ENCODE peak calls at places on chromosome 19, in seven cellular contexts. One of them, this sample, is unnamed. For H3K4me1, the result is how much of the 10 kb centered on the place peaks cover.

GRCh38 chr19:5054551-5055456 is 85.9 kb downstream of the KDM4B start:
- DNase-seq in CD4-positive, CD25-positive, alpha-beta regulatory T cell: no peak
- DNase-seq in A673: no peak
- DNase-seq in neural progenitor cell: no peak
- DNase-seq in IMR-90: no peak
- DNase-seq in cardiac muscle cell: no peak
- DNase-seq in tibial nerve: no peak
- DNase-seq in this sample: no peak

GRCh38 chr19:4911786-4912672 is 2.7 kb downstream of the UHRF1 start:
- DNase-seq in IMR-90: peak
- DNase-seq in A673: peak
- DNase-seq in cardiac muscle cell: peak
- DNase-seq in tibial nerve: peak
- DNase-seq in neural progenitor cell: peak
- DNase-seq in CD4-positive, CD25-positive, alpha-beta regulatory T cell: peak
- DNase-seq in this sample: peak

GRCh38 chr19:644363-644762 is 4.7 kb downstream of the FGF22 start:
- DNase-seq in cardiac muscle cell: no peak
- DNase-seq in A673: no peak
- DNase-seq in CD4-positive, CD25-positive, alpha-beta regulatory T cell: no peak
- DNase-seq in neural progenitor cell: no peak
- DNase-seq in tibial nerve: no peak
- DNase-seq in IMR-90: no peak
- DNase-seq in this sample: no peak

GRCh38 chr19:7326105-7326877 is 22.4 kb upstream of the ARHGEF18 start:
- DNase-seq in tibial nerve: no peak
- DNase-seq in CD4-positive, CD25-positive, alpha-beta regulatory T cell: no peak
- DNase-seq in cardiac muscle cell: peak
- DNase-seq in A673: peak
- DNase-seq in neural progenitor cell: peak
- DNase-seq in IMR-90: no peak
- DNase-seq in this sample: no peak

GRCh38 chr19:57620673-57621348 is 6.8 kb downstream of the ZNF134 start:
- DNase-seq in CD4-positive, CD25-positive, alpha-beta regulatory T cell: no peak
- DNase-seq in A673: no peak
- DNase-seq in neural progenitor cell: no peak
- DNase-seq in tibial nerve: no peak
- DNase-seq in IMR-90: peak
- DNase-seq in cardiac muscle cell: peak
- DNase-seq in this sample: no peak

GRCh38 chr19:33437351-33438015 is 64.0 kb downstream of the CEBPG start:
- DNase-seq in A673: no peak
- DNase-seq in cardiac muscle cell: no peak
- DNase-seq in IMR-90: no peak
- DNase-seq in CD4-positive, CD25-positive, alpha-beta regulatory T cell: no peak
- DNase-seq in neural progenitor cell: no peak
- DNase-seq in tibial nerve: no peak
- DNase-seq in this sample: peak

GRCh38 chr19:1027953-1028902 is 1.8 kb downstream of the CNN2 start:
- DNase-seq in IMR-90: peak
- DNase-seq in tibial nerve: no peak
- DNase-seq in CD4-positive, CD25-positive, alpha-beta regulatory T cell: peak
- DNase-seq in neural progenitor cell: peak
- DNase-seq in cardiac muscle cell: peak
- DNase-seq in A673: peak
- DNase-seq in this sample: peak

GRCh38 chr19:22052644-22053013 is 345 bp downstream of the ZNF257 start:
- DNase-seq in CD4-positive, CD25-positive, alpha-beta regulatory T cell: peak
- DNase-seq in tibial nerve: no peak
- DNase-seq in A673: no peak
- DNase-seq in IMR-90: no peak
- DNase-seq in neural progenitor cell: no peak
- DNase-seq in cardiac muscle cell: peak
- DNase-seq in this sample: peak

GRCh38 chr19:35897706-35898451 is 2.5 kb downstream of the NFKBID start:
- DNase-seq in CD4-positive, CD25-positive, alpha-beta regulatory T cell: no peak
- DNase-seq in IMR-90: no peak
- DNase-seq in tibial nerve: no peak
- DNase-seq in neural progenitor cell: no peak
- DNase-seq in cardiac muscle cell: no peak
- DNase-seq in A673: no peak
- DNase-seq in this sample: peak

DNA sequence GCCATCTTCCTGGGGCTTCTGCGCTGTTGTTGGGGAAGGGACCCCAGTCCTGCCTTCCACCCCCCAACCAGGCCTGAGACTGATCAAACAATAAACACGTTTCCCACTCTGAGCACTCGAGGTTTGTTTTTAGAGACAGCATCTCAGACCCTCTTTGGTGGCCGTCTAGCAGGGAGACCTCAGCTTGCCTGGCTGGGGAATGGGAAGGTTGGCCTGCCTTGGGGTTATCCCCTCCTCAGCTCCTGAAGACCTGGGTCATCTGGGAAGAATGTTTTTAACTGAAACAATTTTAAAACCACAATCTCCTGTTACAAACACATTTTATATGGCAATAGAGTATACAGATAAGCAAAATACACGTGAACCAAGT is 2.0 kb downstream of the ZNF581 start:
- DNase-seq in CD4-positive, CD25-positive, alpha-beta regulatory T cell: no peak
- DNase-seq in IMR-90: no peak
- DNase-seq in neural progenitor cell: no peak
- DNase-seq in tibial nerve: no peak
- DNase-seq in A673: no peak
- DNase-seq in cardiac muscle cell: no peak
- DNase-seq in this sample: peak
- H3K4me1 ChIP-seq in CD4-positive, CD25-positive, alpha-beta regulatory T cell: half or more
- H3K4me1 ChIP-seq in IMR-90: under half
- H3K4me1 ChIP-seq in neural progenitor cell: under half
- H3K4me1 ChIP-seq in tibial nerve: half or more
- H3K4me1 ChIP-seq in A673: under half
- H3K4me1 ChIP-seq in cardiac muscle cell: under half
- H3K4me1 ChIP-seq in this sample: under half

GRCh38 chr19:48330012-48330681 is 4.8 kb downstream of the EMP3 start:
- DNase-seq in tibial nerve: peak
- DNase-seq in neural progenitor cell: peak
- DNase-seq in IMR-90: no peak
- DNase-seq in CD4-positive, CD25-positive, alpha-beta regulatory T cell: peak
- DNase-seq in A673: no peak
- DNase-seq in cardiac muscle cell: no peak
- DNase-seq in this sample: peak
- H3K4me1 ChIP-seq in tibial nerve: half or more
- H3K4me1 ChIP-seq in neural progenitor cell: under half
- H3K4me1 ChIP-seq in IMR-90: under half
- H3K4me1 ChIP-seq in CD4-positive, CD25-positive, alpha-beta regulatory T cell: half or more
- H3K4me1 ChIP-seq in A673: under half
- H3K4me1 ChIP-seq in cardiac muscle cell: under half
- H3K4me1 ChIP-seq in this sample: under half

GRCh38 chr19:40800997-40801377 is 2.0 kb downstream of the EGLN2 start:
- DNase-seq in tibial nerve: no peak
- DNase-seq in CD4-positive, CD25-positive, alpha-beta regulatory T cell: no peak
- DNase-seq in IMR-90: no peak
- DNase-seq in neural progenitor cell: no peak
- DNase-seq in cardiac muscle cell: no peak
- DNase-seq in A673: no peak
- DNase-seq in this sample: no peak

GRCh38 chr19:40801449-40802299 is 2.7 kb downstream of the EGLN2 start:
- DNase-seq in IMR-90: no peak
- DNase-seq in CD4-positive, CD25-positive, alpha-beta regulatory T cell: no peak
- DNase-seq in tibial nerve: no peak
- DNase-seq in A673: no peak
- DNase-seq in cardiac muscle cell: no peak
- DNase-seq in neural progenitor cell: no peak
- DNase-seq in this sample: no peak

GRCh38 chr19:40799558-40800338 is 757 bp downstream of the EGLN2 start:
- DNase-seq in tibial nerve: no peak
- DNase-seq in IMR-90: no peak
- DNase-seq in neural progenitor cell: peak
- DNase-seq in cardiac muscle cell: peak
- DNase-seq in A673: no peak
- DNase-seq in CD4-positive, CD25-positive, alpha-beta regulatory T cell: peak
- DNase-seq in this sample: peak

GRCh38 chr19:40798997-40799557 is at the start of gene EGLN2:
- DNase-seq in cardiac muscle cell: no peak
- DNase-seq in IMR-90: no peak
- DNase-seq in CD4-positive, CD25-positive, alpha-beta regulatory T cell: no peak
- DNase-seq in neural progenitor cell: no peak
- DNase-seq in A673: no peak
- DNase-seq in tibial nerve: no peak
- DNase-seq in this sample: peak

GRCh38 chr19:40800339-40800996 is 1.5 kb downstream of the EGLN2 start:
- DNase-seq in A673: no peak
- DNase-seq in neural progenitor cell: no peak
- DNase-seq in cardiac muscle cell: no peak
- DNase-seq in IMR-90: no peak
- DNase-seq in tibial nerve: no peak
- DNase-seq in CD4-positive, CD25-positive, alpha-beta regulatory T cell: no peak
- DNase-seq in this sample: no peak
- H3K4me1 ChIP-seq in A673: half or more
- H3K4me1 ChIP-seq in neural progenitor cell: under half
- H3K4me1 ChIP-seq in cardiac muscle cell: under half
- H3K4me1 ChIP-seq in IMR-90: under half
- H3K4me1 ChIP-seq in tibial nerve: half or more
- H3K4me1 ChIP-seq in CD4-positive, CD25-positive, alpha-beta regulatory T cell: half or more
- H3K4me1 ChIP-seq in this sample: under half

DNA sequence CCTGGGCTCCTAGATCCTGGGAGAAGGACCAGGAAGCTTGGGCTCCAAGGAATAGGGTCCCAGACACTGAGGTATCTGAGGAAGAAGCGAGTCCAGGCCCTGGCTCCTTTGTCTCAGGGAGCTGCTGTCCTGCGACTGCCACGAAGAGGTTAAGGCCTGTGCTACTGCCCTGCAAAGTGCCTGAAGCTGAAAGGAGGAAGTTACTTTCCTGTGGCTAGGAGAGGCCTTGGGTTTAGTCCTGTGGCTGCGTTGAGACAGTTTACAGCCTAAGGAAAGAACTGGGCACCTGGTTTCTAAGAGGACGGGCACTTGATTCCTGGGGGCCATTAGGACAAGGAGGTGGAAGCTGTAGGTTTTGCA is 2.8 kb downstream of the MYADM start:
- DNase-seq in cardiac muscle cell: no peak
- DNase-seq in IMR-90: no peak
- DNase-seq in neural progenitor cell: peak
- DNase-seq in CD4-positive, CD25-positive, alpha-beta regulatory T cell: no peak
- DNase-seq in A673: no peak
- DNase-seq in tibial nerve: no peak
- DNase-seq in this sample: no peak
- H3K4me1 ChIP-seq in cardiac muscle cell: under half
- H3K4me1 ChIP-seq in IMR-90: under half
- H3K4me1 ChIP-seq in neural progenitor cell: under half
- H3K4me1 ChIP-seq in CD4-positive, CD25-positive, alpha-beta regulatory T cell: half or more
- H3K4me1 ChIP-seq in A673: under half
- H3K4me1 ChIP-seq in tibial nerve: half or more
- H3K4me1 ChIP-seq in this sample: under half

DNA sequence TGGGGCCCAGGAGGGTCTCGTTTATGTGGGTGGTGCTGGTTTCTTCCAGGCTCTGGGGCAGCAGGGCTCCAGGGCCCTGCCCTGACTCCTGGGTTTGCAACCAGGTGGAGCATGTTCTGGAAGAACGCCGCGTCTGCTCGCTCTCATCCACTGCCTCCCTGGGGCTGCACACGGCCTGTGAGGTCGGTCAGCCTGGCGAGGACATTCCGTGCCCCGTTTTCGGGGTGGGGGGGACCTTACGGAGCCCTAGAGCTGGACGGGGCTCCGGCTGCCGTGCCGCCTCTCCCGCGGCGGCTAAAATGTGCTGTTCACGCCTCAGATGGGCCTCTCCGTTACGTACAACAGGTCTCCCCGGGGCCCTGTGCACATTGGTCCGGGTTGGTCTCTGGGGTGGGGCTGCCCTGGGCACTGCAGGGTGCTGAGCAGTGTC is 3.3 kb downstream of the GNA11 start:
- DNase-seq in neural progenitor cell: no peak
- DNase-seq in CD4-positive, CD25-positive, alpha-beta regulatory T cell: no peak
- DNase-seq in tibial nerve: no peak
- DNase-seq in A673: no peak
- DNase-seq in IMR-90: no peak
- DNase-seq in cardiac muscle cell: no peak
- DNase-seq in this sample: no peak
- H3K4me1 ChIP-seq in neural progenitor cell: under half
- H3K4me1 ChIP-seq in CD4-positive, CD25-positive, alpha-beta regulatory T cell: under half
- H3K4me1 ChIP-seq in tibial nerve: half or more
- H3K4me1 ChIP-seq in A673: under half
- H3K4me1 ChIP-seq in IMR-90: under half
- H3K4me1 ChIP-seq in cardiac muscle cell: under half
- H3K4me1 ChIP-seq in this sample: under half

DNA sequence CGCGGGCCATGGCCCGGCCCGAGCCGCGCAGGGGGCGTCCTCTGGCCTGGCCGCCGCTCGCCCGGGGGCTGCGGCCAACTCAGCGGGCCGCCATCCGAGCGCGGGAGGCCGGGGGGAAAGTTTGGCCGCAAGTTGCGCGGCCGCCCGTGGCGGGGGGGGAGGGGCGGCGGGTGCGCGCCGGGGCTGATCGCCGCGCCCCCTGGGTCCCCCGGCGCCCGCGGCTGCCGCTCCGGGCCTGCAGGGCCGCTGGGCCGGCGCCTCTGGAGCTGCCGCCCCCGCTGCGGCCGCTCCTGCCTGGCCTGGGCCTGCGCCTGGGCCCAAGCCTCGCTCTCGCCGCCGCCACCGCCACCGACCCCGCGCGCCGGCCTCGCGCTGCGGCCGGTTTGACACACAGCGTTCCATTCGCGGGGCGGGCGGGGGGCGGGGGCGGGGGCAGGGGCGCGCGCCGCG is at the start of gene NR2F6:
- DNase-seq in IMR-90: no peak
- DNase-seq in cardiac muscle cell: no peak
- DNase-seq in A673: no peak
- DNase-seq in neural progenitor cell: no peak
- DNase-seq in tibial nerve: no peak
- DNase-seq in CD4-positive, CD25-positive, alpha-beta regulatory T cell: no peak
- DNase-seq in this sample: no peak
- H3K4me1 ChIP-seq in IMR-90: under half
- H3K4me1 ChIP-seq in cardiac muscle cell: under half
- H3K4me1 ChIP-seq in A673: under half
- H3K4me1 ChIP-seq in neural progenitor cell: under half
- H3K4me1 ChIP-seq in tibial nerve: half or more
- H3K4me1 ChIP-seq in CD4-positive, CD25-positive, alpha-beta regulatory T cell: under half
- H3K4me1 ChIP-seq in this sample: under half